ENCODE peak calls at places on chromosomes 3 and 15, in seven cellular contexts. One of them, this sample, is unnamed.

GRCh38 chr3:174541708-174542107 is 317.4 kb upstream of the NAALADL2 start:
- DNase-seq in GM12878: no peak
- DNase-seq in SK-N-SH: no peak
- DNase-seq in K562: no peak
- DNase-seq in HCT116: no peak
- DNase-seq in HepG2: no peak
- DNase-seq in H1: no peak
- DNase-seq in this sample: no peak

GRCh38 chr15:31160740-31161495 is 59.4 kb upstream of the TRPM1 start:
- DNase-seq in H1: no peak
- DNase-seq in HepG2: no peak
- DNase-seq in HCT116: no peak
- DNase-seq in K562: no peak
- DNase-seq in SK-N-SH: no peak
- DNase-seq in GM12878: no peak
- DNase-seq in this sample: no peak

GRCh38 chr15:99321477-99321876 is 70.2 kb downstream of the LRRC28 start:
- DNase-seq in GM12878: no peak
- DNase-seq in SK-N-SH: no peak
- DNase-seq in H1: no peak
- DNase-seq in K562: no peak
- DNase-seq in HepG2: no peak
- DNase-seq in HCT116: no peak
- DNase-seq in this sample: no peak

GRCh38 chr15:91098451-91098850 is 1.6 kb upstream of the SV2B start:
- DNase-seq in HCT116: no peak
- DNase-seq in HepG2: no peak
- DNase-seq in SK-N-SH: no peak
- DNase-seq in GM12878: no peak
- DNase-seq in H1: no peak
- DNase-seq in K562: no peak
- DNase-seq in this sample: no peak

GRCh38 chr3:197181751-197182150 is 116.7 kb downstream of the DLG1 start:
- DNase-seq in K562: no peak
- DNase-seq in HepG2: no peak
- DNase-seq in H1: no peak
- DNase-seq in HCT116: no peak
- DNase-seq in SK-N-SH: no peak
- DNase-seq in GM12878: no peak
- DNase-seq in this sample: no peak

GRCh38 chr3:13539671-13540070 is 9.3 kb upstream of the FBLN2 start:
- DNase-seq in H1: no peak
- DNase-seq in K562: peak
- DNase-seq in HepG2: no peak
- DNase-seq in HCT116: no peak
- DNase-seq in GM12878: no peak
- DNase-seq in SK-N-SH: no peak
- DNase-seq in this sample: no peak

GRCh38 chr3:172152869-172153268 is 113.5 kb downstream of the FNDC3B start:
- DNase-seq in GM12878: no peak
- DNase-seq in H1: no peak
- DNase-seq in SK-N-SH: no peak
- DNase-seq in HCT116: no peak
- DNase-seq in K562: no peak
- DNase-seq in HepG2: no peak
- DNase-seq in this sample: no peak

GRCh38 chr3:35987386-35987785 is 348.1 kb downstream of the ARPP21 start:
- DNase-seq in HCT116: no peak
- DNase-seq in GM12878: no peak
- DNase-seq in SK-N-SH: no peak
- DNase-seq in K562: no peak
- DNase-seq in H1: no peak
- DNase-seq in HepG2: no peak
- DNase-seq in this sample: no peak

GRCh38 chr15:92500023-92500630 is 106.4 kb downstream of the ST8SIA2 start:
- DNase-seq in K562: no peak
- DNase-seq in H1: peak
- DNase-seq in HepG2: no peak
- DNase-seq in GM12878: no peak
- DNase-seq in HCT116: no peak
- DNase-seq in SK-N-SH: peak
- DNase-seq in this sample: no peak

GRCh38 chr3:133943639-133944131 is 48.0 kb upstream of the RAB6B start:
- DNase-seq in HepG2: no peak
- DNase-seq in HCT116: peak
- DNase-seq in H1: no peak
- DNase-seq in K562: peak
- DNase-seq in GM12878: no peak
- DNase-seq in SK-N-SH: no peak
- DNase-seq in this sample: peak

GRCh38 chr3:195004512-195005250 is 266.3 kb downstream of the XXYLT1 start:
- DNase-seq in GM12878: no peak
- DNase-seq in HCT116: no peak
- DNase-seq in H1: peak
- DNase-seq in SK-N-SH: no peak
- DNase-seq in HepG2: no peak
- DNase-seq in K562: no peak
- DNase-seq in this sample: no peak

GRCh38 chr15:39429898-39430357 is 151.0 kb upstream of the THBS1 start:
- DNase-seq in HepG2: peak
- DNase-seq in GM12878: no peak
- DNase-seq in H1: no peak
- DNase-seq in SK-N-SH: no peak
- DNase-seq in K562: no peak
- DNase-seq in HCT116: no peak
- DNase-seq in this sample: no peak

GRCh38 chr3:5616873-5617272 is 429.4 kb downstream of the EDEM1 start:
- DNase-seq in HCT116: no peak
- DNase-seq in K562: no peak
- DNase-seq in GM12878: no peak
- DNase-seq in H1: no peak
- DNase-seq in HepG2: no peak
- DNase-seq in SK-N-SH: no peak
- DNase-seq in this sample: no peak

GRCh38 chr15:37098468-37099320 is 1.7 kb downstream of the MEIS2 start:
- DNase-seq in K562: peak
- DNase-seq in HepG2: no peak
- DNase-seq in HCT116: no peak
- DNase-seq in SK-N-SH: peak
- DNase-seq in GM12878: no peak
- DNase-seq in H1: no peak
- DNase-seq in this sample: no peak

GRCh38 chr3:121957674-121958419 is 63.6 kb downstream of the SLC15A2 start:
- DNase-seq in GM12878: peak
- DNase-seq in HepG2: no peak
- DNase-seq in SK-N-SH: no peak
- DNase-seq in HCT116: no peak
- DNase-seq in H1: no peak
- DNase-seq in K562: no peak
- DNase-seq in this sample: no peak

GRCh38 chr3:177211503-177212277 is 14.4 kb upstream of the TBL1XR1 start:
- DNase-seq in HepG2: peak
- DNase-seq in HCT116: no peak
- DNase-seq in K562: peak
- DNase-seq in GM12878: no peak
- DNase-seq in H1: no peak
- DNase-seq in SK-N-SH: no peak
- DNase-seq in this sample: peak

GRCh38 chr15:49860101-49860500 is 239.3 kb downstream of the DTWD1 start:
- DNase-seq in K562: no peak
- DNase-seq in HepG2: no peak
- DNase-seq in HCT116: no peak
- DNase-seq in SK-N-SH: no peak
- DNase-seq in GM12878: no peak
- DNase-seq in H1: no peak
- DNase-seq in this sample: no peak

GRCh38 chr3:169143471-169143870 is 520.0 kb downstream of the MECOM start:
- DNase-seq in HCT116: no peak
- DNase-seq in SK-N-SH: no peak
- DNase-seq in H1: no peak
- DNase-seq in HepG2: no peak
- DNase-seq in GM12878: no peak
- DNase-seq in K562: no peak
- DNase-seq in this sample: no peak
- TF ChIP-seq JUND in HCT116: no peak
- TF ChIP-seq JUND in SK-N-SH: no peak
- TF ChIP-seq JUND in H1: no peak
- TF ChIP-seq JUND in HepG2: no peak
- TF ChIP-seq JUND in GM12878: no peak
- TF ChIP-seq JUND in K562: no peak
- TF ChIP-seq JUND in this sample: no peak

GRCh38 chr3:152942366-152942765 is 107.4 kb downstream of the P2RY1 start:
- DNase-seq in K562: no peak
- DNase-seq in HepG2: no peak
- DNase-seq in H1: no peak
- DNase-seq in SK-N-SH: no peak
- DNase-seq in HCT116: no peak
- DNase-seq in GM12878: no peak
- DNase-seq in this sample: no peak
- TF ChIP-seq JUND in K562: no peak
- TF ChIP-seq JUND in HepG2: no peak
- TF ChIP-seq JUND in H1: no peak
- TF ChIP-seq JUND in SK-N-SH: no peak
- TF ChIP-seq JUND in HCT116: no peak
- TF ChIP-seq JUND in GM12878: no peak
- TF ChIP-seq JUND in this sample: no peak

GRCh38 chr3:155805204-155805801 is 775 bp downstream of the C3orf33 start:
- DNase-seq in K562: no peak
- DNase-seq in SK-N-SH: no peak
- DNase-seq in H1: no peak
- DNase-seq in GM12878: no peak
- DNase-seq in HepG2: peak
- DNase-seq in HCT116: peak
- DNase-seq in this sample: peak
- TF ChIP-seq JUND in K562: no peak
- TF ChIP-seq JUND in SK-N-SH: no peak
- TF ChIP-seq JUND in H1: no peak
- TF ChIP-seq JUND in GM12878: no peak
- TF ChIP-seq JUND in HepG2: no peak
- TF ChIP-seq JUND in HCT116: no peak
- TF ChIP-seq JUND in this sample: no peak

GRCh38 chr3:3305087-3305486 is 125.6 kb upstream of the CRBN start:
- DNase-seq in SK-N-SH: no peak
- DNase-seq in H1: no peak
- DNase-seq in HepG2: no peak
- DNase-seq in HCT116: no peak
- DNase-seq in K562: no peak
- DNase-seq in GM12878: no peak
- DNase-seq in this sample: no peak
- TF ChIP-seq JUND in SK-N-SH: no peak
- TF ChIP-seq JUND in H1: no peak
- TF ChIP-seq JUND in HepG2: no peak
- TF ChIP-seq JUND in HCT116: no peak
- TF ChIP-seq JUND in K562: no peak
- TF ChIP-seq JUND in GM12878: no peak
- TF ChIP-seq JUND in this sample: no peak

GRCh38 chr3:97910931-97911351 is 61.3 kb downstream of the RIOX2 start:
- DNase-seq in GM12878: peak
- DNase-seq in SK-N-SH: no peak
- DNase-seq in K562: peak
- DNase-seq in HCT116: no peak
- DNase-seq in H1: no peak
- DNase-seq in HepG2: no peak
- DNase-seq in this sample: no peak

GRCh38 chr3:97916576-97916975 is 55.7 kb downstream of the RIOX2 start:
- DNase-seq in K562: no peak
- DNase-seq in SK-N-SH: no peak
- DNase-seq in H1: no peak
- DNase-seq in HCT116: no peak
- DNase-seq in GM12878: no peak
- DNase-seq in HepG2: no peak
- DNase-seq in this sample: no peak

GRCh38 chr3:97914390-97914789 is 57.8 kb downstream of the RIOX2 start:
- DNase-seq in H1: no peak
- DNase-seq in SK-N-SH: no peak
- DNase-seq in K562: no peak
- DNase-seq in GM12878: no peak
- DNase-seq in HepG2: no peak
- DNase-seq in HCT116: peak
- DNase-seq in this sample: peak

DNA sequence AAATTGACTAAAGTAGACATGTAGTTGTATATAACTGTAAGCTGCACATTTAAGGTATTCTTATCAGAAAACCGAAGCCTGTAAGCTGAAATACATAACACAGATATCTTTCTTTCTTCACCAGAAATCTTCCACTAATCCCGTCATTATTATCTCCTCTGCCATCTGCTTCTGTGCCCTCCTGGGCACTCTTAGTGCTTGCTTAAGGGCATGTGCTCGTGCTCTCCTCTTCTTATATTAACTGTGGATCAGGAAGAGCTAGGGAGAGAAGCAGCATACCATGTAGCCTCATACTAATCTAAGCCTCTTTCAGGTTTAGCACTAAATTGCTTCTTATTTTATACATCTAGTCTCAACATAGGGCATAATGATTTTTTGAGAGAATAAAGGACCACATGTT is 60.8 kb downstream of the RIOX2 start:
- DNase-seq in HepG2: no peak
- DNase-seq in H1: no peak
- DNase-seq in SK-N-SH: no peak
- DNase-seq in GM12878: no peak
- DNase-seq in K562: no peak
- DNase-seq in HCT116: no peak
- DNase-seq in this sample: no peak
- TF ChIP-seq JUND in HepG2: no peak
- TF ChIP-seq JUND in H1: no peak
- TF ChIP-seq JUND in SK-N-SH: no peak
- TF ChIP-seq JUND in GM12878: no peak
- TF ChIP-seq JUND in K562: no peak
- TF ChIP-seq JUND in HCT116: no peak
- TF ChIP-seq JUND in this sample: no peak

GRCh38 chr3:16810013-16810412 is 74.7 kb upstream of the PLCL2 start:
- DNase-seq in H1: no peak
- DNase-seq in K562: no peak
- DNase-seq in GM12878: no peak
- DNase-seq in SK-N-SH: no peak
- DNase-seq in HCT116: no peak
- DNase-seq in HepG2: no peak
- DNase-seq in this sample: no peak
- TF ChIP-seq JUND in H1: no peak
- TF ChIP-seq JUND in K562: no peak
- TF ChIP-seq JUND in GM12878: no peak
- TF ChIP-seq JUND in SK-N-SH: no peak
- TF ChIP-seq JUND in HCT116: no peak
- TF ChIP-seq JUND in HepG2: no peak
- TF ChIP-seq JUND in this sample: no peak

This sample was measured in T47D.